ENCODE peak calls at places on chromosomes 6 and 20, in seven cellular contexts. I, Q, Y, K, A, G and U are unnamed samples.
A peak's percentile ranks its signal among the peaks of the same experiment; 100 is the strongest.

GRCh38 chr6:104688283-104688969 is 171.3 kb downstream of the HACE1 start:
- DNase-seq in Q (no peak), A (no peak), Y (no peak), K (no peak), I (no peak), G (no peak), U (no peak)

GRCh38 chr6:157763129-157763893 is 59.7 kb upstream of the SNX9 start:
- DNase-seq in G (peak; percentile 71), Y (no peak), Q (peak; percentile 99), A (no peak), I (peak; percentile 53), K (no peak), U (no peak)

GRCh38 chr6:43070028-43070632 is 6.0 kb upstream of the PTK7 start:
- DNase-seq in I (no peak), A (peak; percentile 67), Y (no peak), G (peak; percentile 71), Q (no peak), K (peak; percentile 77), U (no peak)

GRCh38 chr6:160137989-160138835 is 16.6 kb downstream of the SLC22A1 start:
- DNase-seq in K (peak; percentile 63), A (peak; percentile 64), Q (peak; percentile 43), G (peak; percentile 68), I (peak; percentile 37), Y (peak; percentile 64), U (no peak)

GRCh38 chr6:96391776-96392175 is 129.8 kb upstream of the UFL1 start:
- DNase-seq in G (no peak), I (no peak), A (peak; percentile 32), Q (peak; percentile 82), Y (peak; percentile 73), K (no peak), U (no peak)

GRCh38 chr6:112683926-112684325 is 336.8 kb downstream of the RFPL4B start:
- DNase-seq in I (no peak), G (peak; percentile 87), K (no peak), Q (no peak), Y (no peak), A (no peak), U (peak; percentile 79)

GRCh38 chr6:134813146-134813545 is 136.8 kb downstream of the ALDH8A1 start:
- DNase-seq in A (no peak), Y (no peak), G (peak; percentile 31), K (no peak), Q (no peak), I (no peak), U (no peak)

GRCh38 chr20:57509665-57510237 is 15.2 kb downstream of the CTCFL start:
- DNase-seq in A (peak; percentile 46), G (peak; percentile 43), Y (no peak), I (no peak), K (peak; percentile 65), Q (no peak), U (no peak)

GRCh38 chr6:131062245-131063027 is 609 bp downstream of the EPB41L2 start:
- DNase-seq in K (peak; percentile 40), I (peak; percentile 40), Q (no peak), A (peak; percentile 50), G (peak; percentile 39), Y (peak; percentile 38), U (no peak)

GRCh38 chr6:116572162-116572561 is 858 bp downstream of the RWDD1 start:
- DNase-seq in Q (peak; percentile 90), A (peak; percentile 44), I (peak; percentile 23), G (peak; percentile 47), K (peak; percentile 54), Y (no peak), U (no peak)

GRCh38 chr6:80143312-80143960 is 37.0 kb downstream of the BCKDHB start:
- DNase-seq in Q (peak; percentile 30), I (peak; percentile 62), K (no peak), G (peak; percentile 95), A (no peak), Y (no peak), U (peak; percentile 64)

GRCh38 chr20:10179574-10180298 is 38.9 kb upstream of the SNAP25 start:
- DNase-seq in G (peak; percentile 9), Y (no peak), A (peak; percentile 21), I (no peak), Q (no peak), K (peak; percentile 20), U (no peak)

GRCh38 chr6:90194371-90194841 is 102.2 kb downstream of the BACH2 start:
- DNase-seq in G (peak; percentile 62), I (no peak), A (no peak), Y (no peak), Q (no peak), K (no peak), U (peak; percentile 24)

GRCh38 chr6:69974193-69974592 is 107.8 kb downstream of the COL19A1 start:
- DNase-seq in Q (peak; percentile 15), K (no peak), A (no peak), I (peak; percentile 21), Y (no peak), G (peak; percentile 5), U (no peak)

GRCh38 chr6:155327326-155328073 is 13.2 kb upstream of the TFB1M start:
- DNase-seq in I (peak; percentile 46), Q (peak; percentile 23), A (peak; percentile 47), K (peak; percentile 80), Y (peak; percentile 44), G (peak; percentile 61), U (no peak)

GRCh38 chr6:25487012-25487411 is 165.0 kb upstream of the SCGN start:
- DNase-seq in Y (no peak), I (no peak), Q (no peak), G (no peak), K (no peak), A (no peak), U (no peak)

GRCh38 chr20:48986899-48987298 is 59.2 kb upstream of the CSE1L start:
- DNase-seq in I (no peak), K (peak; percentile 29), A (peak; percentile 14), G (no peak), Y (no peak), Q (no peak), U (no peak)

GRCh38 chr6:109397020-109397419 is 14.8 kb upstream of the CD164 start:
- DNase-seq in K (peak; percentile 55), Q (no peak), A (peak; percentile 20), I (no peak), Y (no peak), G (no peak), U (no peak)

GRCh38 chr6:78598966-78599365 is 268.4 kb upstream of the IRAK1BP1 start:
- DNase-seq in Q (no peak), G (peak; percentile 99), A (no peak), K (no peak), Y (no peak), I (peak; percentile 54), U (peak; percentile 94)

GRCh38 chr6:142773324-142773723 is 171.7 kb downstream of the HIVEP2 start:
- DNase-seq in A (no peak), Q (no peak), I (no peak), Y (no peak), G (no peak), K (no peak), U (no peak)

GRCh38 chr20:48722737-48723191 is 105.0 kb downstream of the PREX1 start:
- DNase-seq in G (no peak), A (no peak), I (no peak), K (no peak), Y (no peak), Q (no peak), U (no peak)

GRCh38 chr6:10510592-10511367 is 10.4 kb upstream of the GCNT2 start:
- DNase-seq in Y (peak; percentile 39), K (peak; percentile 83), Q (peak; percentile 64), G (peak; percentile 66), A (peak; percentile 70), I (peak; percentile 65), U (no peak)

GRCh38 chr20:53837126-53837826 is 233.1 kb downstream of the BCAS1 start:
- DNase-seq in Q (no peak), Y (no peak), A (no peak), G (no peak), K (no peak), I (no peak), U (no peak)

GRCh38 chr6:87645080-87645479 is 55.1 kb downstream of the ORC3 start:
- DNase-seq in A (no peak), G (no peak), Y (no peak), Q (peak; percentile 32), K (no peak), I (no peak), U (no peak)

GRCh38 chr6:3751019-3751729 is at the start of gene PXDC1:
- DNase-seq in Y (no peak), K (no peak), Q (peak; percentile 31), I (no peak), G (no peak), A (peak; percentile 30), U (no peak)

GRCh38 chr6:23417133-23417532 is 708.9 kb upstream of the NRSN1 start:
- DNase-seq in K (no peak), I (no peak), A (no peak), Q (no peak), G (no peak), Y (no peak), U (no peak)

GRCh38 chr20:32231245-32231644 is 23.6 kb downstream of the POFUT1 start:
- DNase-seq in Q (no peak), G (no peak), I (no peak), Y (no peak), A (no peak), K (no peak), U (no peak)

GRCh38 chr20:57788936-57789613 is 79.3 kb upstream of the PMEPA1 start:
- DNase-seq in Q (no peak), Y (peak; percentile 25), K (no peak), A (no peak), G (no peak), I (no peak), U (no peak)

GRCh38 chr6:56246941-56247653 is at the start of gene COL21A1:
- DNase-seq in Q (peak; percentile 15), G (peak; percentile 18), I (peak; percentile 57), K (no peak), A (peak; percentile 25), Y (peak; percentile 43), U (no peak)

GRCh38 chr6:132456700-132457143 is 55.4 kb upstream of the MOXD1 start:
- DNase-seq in K (peak; percentile 23), I (peak; percentile 58), Q (no peak), A (no peak), G (no peak), Y (peak; percentile 47), U (no peak)

GRCh38 chr6:133055527-133055966 is 185.6 kb upstream of the EYA4 start:
- DNase-seq in K (no peak), A (no peak), Y (no peak), Q (no peak), G (no peak), I (no peak), U (no peak)

GRCh38 chr6:112010328-112010727 is 43.6 kb upstream of the CCN6 start:
- DNase-seq in Q (no peak), I (no peak), A (no peak), K (peak; percentile 31), Y (no peak), G (no peak), U (no peak)

GRCh38 chr6:95081949-95082348 is 495.4 kb upstream of the MANEA start:
- DNase-seq in Y (no peak), I (no peak), A (no peak), K (no peak), Q (no peak), G (no peak), U (no peak)

GRCh38 chr6:81816387-81816786 is 63.9 kb upstream of the TENT5A start:
- DNase-seq in Q (no peak), Y (no peak), K (no peak), I (no peak), A (no peak), G (no peak), U (no peak)

GRCh38 chr20:25047766-25048165 is 10.2 kb downstream of the ACSS1 start:
- DNase-seq in A (no peak), I (no peak), G (no peak), Y (no peak), K (no peak), Q (no peak), U (no peak)

GRCh38 chr20:6418732-6419131 is 295.9 kb upstream of the FERMT1 start:
- DNase-seq in K (no peak), G (no peak), A (no peak), Y (no peak), I (no peak), Q (no peak), U (no peak)

GRCh38 chr6:155813548-155813947 is 357.9 kb upstream of the NOX3 start:
- DNase-seq in K (no peak), A (peak; percentile 28), I (no peak), Q (no peak), G (no peak), Y (no peak), U (no peak)

GRCh38 chr6:70103798-70104197 is 199.1 kb downstream of the COL9A1 start:
- DNase-seq in I (no peak), Y (no peak), K (peak; percentile 12), Q (no peak), A (no peak), G (no peak), U (no peak)